ENCODE peak calls at places on chromosomes 1 and 21, in five cellular contexts. U is fibroblast of lung, K is A172, V is NCI-H1092 treated with DMSO at 0.1 percent for 48 hours, P is MV-4-11. N is an unnamed sample.

GRCh38 chr1:214002472-214002871 is 14.7 kb downstream of the PROX1 start:
- DNase-seq in U (peak; percentile 73), K (peak; percentile 18), V (peak; percentile 97), P (no peak), N (no peak)

GRCh38 chr1:85342177-85342576 is 65.7 kb upstream of the BCL10 start:
- DNase-seq in U (peak; percentile 82), K (no peak), V (no peak), P (no peak), N (no peak)

GRCh38 chr1:151661728-151662127 is 49.9 kb downstream of the SNX27 start:
- DNase-seq in U (no peak), K (no peak), V (no peak), P (peak; percentile 78), N (no peak)

GRCh38 chr1:15380606-15381508 is 28.8 kb upstream of the EFHD2 start:
- DNase-seq in U (no peak), K (no peak), V (no peak), P (no peak), N (no peak)

GRCh38 chr1:34864759-34865158 is 5.2 kb upstream of the SMIM12 start:
- DNase-seq in U (no peak), K (no peak), V (no peak), P (no peak), N (no peak)

GRCh38 chr1:238672262-238672661 is 714.1 kb upstream of the CHRM3 start:
- DNase-seq in U (peak; percentile 12), K (peak; percentile 42), V (no peak), P (no peak), N (no peak)

GRCh38 chr1:184387069-184387870 is 441 bp downstream of the C1orf21 start:
- DNase-seq in U (peak; percentile 36), K (peak; percentile 28), V (peak; percentile 86), P (no peak), N (no peak)

GRCh38 chr1:205456383-205456867 is 580 bp upstream of the BLACAT1 start:
- DNase-seq in U (no peak), K (no peak), V (no peak), P (no peak), N (no peak)

GRCh38 chr21:25005388-25005787 is 601.9 kb downstream of the MRPL39 start:
- DNase-seq in U (peak; percentile 27), K (peak; percentile 12), V (no peak), P (peak; percentile 95), N (no peak)

GRCh38 chr1:160576430-160576829 is 2.9 kb downstream of the CD84 start:
- DNase-seq in U (no peak), K (no peak), V (no peak), P (no peak), N (no peak)

GRCh38 chr1:193325771-193326170 is 139.4 kb upstream of the B3GALT2 start:
- DNase-seq in U (peak; percentile 39), K (peak; percentile 89), V (no peak), P (no peak), N (no peak)

GRCh38 chr1:151562661-151563060 is 22.6 kb downstream of the TUFT1 start:
- DNase-seq in U (no peak), K (no peak), V (no peak), P (no peak), N (no peak)

GRCh38 chr21:35106246-35106835 is 57.2 kb upstream of the RUNX1 start:
- DNase-seq in U (no peak), K (no peak), V (no peak), P (no peak), N (no peak)

GRCh38 chr1:156419863-156420208 is 50.8 kb downstream of the RHBG start:
- DNase-seq in U (no peak), K (no peak), V (no peak), P (no peak), N (no peak)

GRCh38 chr1:91731815-91732214 is 154.1 kb downstream of the TGFBR3 start:
- DNase-seq in U (peak; percentile 75), K (peak; percentile 70), V (no peak), P (no peak), N (no peak)

N was measured in activated CD4-positive, CD25-positive, alpha-beta regulatory T cell.